ENCODE peak calls at places on chromosome 5, in ten cellular contexts. C is A549, J is esophagus muscularis mucosa, S is tibial nerve, F is uterus, K is sigmoid colon, I is IMR-90, N is HCT116, Y is stomach, A is K562. D is an unnamed sample.

GRCh38 chr5:58466939-58467338 is 7.1 kb upstream of the PLK2 start:
- DNase-seq in C (peak; percentile 70), J (no peak), S (no peak), F (no peak), K (no peak), I (peak; percentile 66), N (no peak), Y (peak; percentile 29), A (no peak), D (no peak)

GRCh38 chr5:124436294-124436693 is 310.1 kb downstream of the ZNF608 start:
- DNase-seq in C (no peak), J (no peak), S (no peak), F (no peak), K (no peak), I (peak; percentile 75), N (no peak), Y (no peak), A (no peak), D (no peak)

GRCh38 chr5:171342362-171343111 is 33.5 kb downstream of the TLX3 start:
- DNase-seq in C (peak; percentile 76), J (no peak), S (peak; percentile 47), F (no peak), K (no peak), I (peak; percentile 71), N (peak; percentile 64), Y (peak; percentile 40), A (peak; percentile 60), D (no peak)

GRCh38 chr5:59829389-59829788 is 64.1 kb downstream of the PDE4D start:
- DNase-seq in C (no peak), J (no peak), S (no peak), F (no peak), K (no peak), I (peak; percentile 79), N (no peak), Y (no peak), A (no peak), D (no peak)

GRCh38 chr5:173689713-173690360 is 73.4 kb upstream of the BOD1 start:
- DNase-seq in C (peak; percentile 48), J (no peak), S (no peak), F (no peak), K (no peak), I (no peak), N (no peak), Y (peak; percentile 59), A (no peak), D (peak; percentile 55)

GRCh38 chr5:138745268-138745667 is 8.0 kb upstream of the CTNNA1 start:
- DNase-seq in C (no peak), J (no peak), S (no peak), F (no peak), K (no peak), I (no peak), N (no peak), Y (no peak), A (no peak), D (no peak)

GRCh38 chr5:95962785-95963184 is 1.1 kb upstream of the ELL2 start:
- DNase-seq in C (peak; percentile 55), J (no peak), S (no peak), F (no peak), K (no peak), I (no peak), N (no peak), Y (no peak), A (no peak), D (peak; percentile 28)

GRCh38 chr5:140261403-140262171 is 41.3 kb downstream of the PFDN1 start:
- DNase-seq in C (peak; percentile 83), J (no peak), S (peak; percentile 67), F (peak; percentile 87), K (peak; percentile 88), I (peak; percentile 92), N (peak; percentile 79), Y (peak; percentile 88), A (peak; percentile 75), D (peak; percentile 73)

GRCh38 chr5:152912924-152913323 is 507.8 kb upstream of the NMUR2 start:
- DNase-seq in C (no peak), J (no peak), S (no peak), F (no peak), K (no peak), I (no peak), N (no peak), Y (no peak), A (no peak), D (no peak)

DNA sequence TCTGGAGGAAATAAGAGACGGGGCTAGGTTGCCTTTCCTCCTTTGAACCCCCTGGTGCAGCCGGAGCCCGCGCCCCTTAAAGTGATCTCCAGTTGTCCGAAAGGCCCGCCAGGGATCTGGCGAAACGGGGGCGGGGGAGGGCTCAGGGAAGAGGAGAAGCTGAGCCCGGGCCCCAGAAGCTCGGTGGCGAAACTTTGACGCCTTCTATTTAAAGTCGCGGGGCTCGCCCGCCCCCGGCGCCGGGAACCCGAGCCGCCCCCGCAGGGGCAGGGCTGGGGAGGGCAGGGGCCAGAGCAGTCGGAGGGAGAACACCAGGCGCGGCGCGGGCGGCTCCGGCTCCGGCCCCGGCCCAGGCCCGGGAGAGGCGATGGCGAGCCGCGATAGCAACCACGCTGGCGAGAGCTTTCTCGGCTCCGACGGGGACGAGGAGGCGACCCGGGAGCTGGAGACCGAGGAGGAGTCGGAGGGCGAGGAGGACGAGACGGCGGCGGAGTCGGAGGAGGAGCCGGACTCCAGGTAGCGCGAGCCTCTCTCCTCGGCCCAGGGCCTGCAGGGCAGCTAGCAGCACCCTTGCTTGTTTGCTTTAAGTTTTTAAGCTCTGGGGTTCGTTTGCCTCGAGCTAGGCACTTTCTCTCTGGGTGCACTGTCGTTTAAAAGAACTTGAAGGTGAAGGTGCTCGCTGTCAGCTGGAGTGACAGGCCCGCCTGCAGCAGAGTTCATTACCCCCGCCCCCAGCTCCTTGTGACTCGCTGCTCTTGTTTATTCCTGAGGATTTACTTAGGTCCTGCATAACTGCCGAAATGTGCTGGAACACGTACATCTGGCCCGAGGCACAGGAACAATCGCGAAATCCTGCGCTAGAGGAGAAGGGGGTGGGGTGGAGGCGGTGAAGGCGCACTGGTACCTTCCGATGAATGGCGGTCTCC is at the start of gene CMYA5:
- DNase-seq in C (no peak), J (no peak), S (peak; percentile 12), F (peak; percentile 74), K (peak; percentile 83), I (peak; percentile 33), N (no peak), Y (peak; percentile 28), A (no peak), D (peak; percentile 61)
- H3K4me3 ChIP-seq in C (no peak within 1 kb of the TSS), J (peak within 1 kb of the TSS; percentile 59), S (peak within 1 kb of the TSS; percentile 46), F (peak within 1 kb of the TSS; percentile 65), K (peak within 1 kb of the TSS; percentile 63), I (peak within 1 kb of the TSS; percentile 22), N (no peak within 1 kb of the TSS), Y (peak within 1 kb of the TSS; percentile 49), A (no peak within 1 kb of the TSS), D (peak within 1 kb of the TSS; percentile 50)

DNA sequence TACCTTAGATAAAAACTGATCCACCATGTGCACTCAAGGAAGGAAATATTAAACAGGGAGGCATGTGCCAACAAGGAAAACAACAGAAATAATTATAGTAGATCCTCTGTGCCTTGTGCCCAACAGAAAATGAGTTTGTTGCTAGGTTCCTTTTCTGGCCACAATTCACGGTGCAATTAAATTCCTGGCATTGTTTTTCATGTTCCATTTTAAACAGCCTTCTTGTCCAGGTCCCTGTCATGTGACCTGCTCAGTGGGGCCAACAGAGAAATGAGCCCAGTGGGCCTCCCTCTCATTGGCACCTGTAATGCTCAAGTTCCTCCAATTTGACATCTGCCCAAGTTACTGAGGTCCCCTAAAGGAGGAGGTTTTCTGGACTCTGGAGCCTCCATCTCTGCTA is 56.5 kb downstream of the SPOCK1 start:
- DNase-seq in C (no peak), J (peak; percentile 45), S (no peak), F (no peak), K (no peak), I (no peak), N (no peak), Y (no peak), A (no peak), D (no peak)
- TF ChIP-seq CTCF in C (no peak), J (no peak), S (no peak), F (no peak), K (no peak), I (no peak), N (no peak), Y (no peak), A (no peak), D (no peak)

GRCh38 chr5:160166069-160166972 is 47.1 kb upstream of the PWWP2A start:
- DNase-seq in C (no peak), J (no peak), S (no peak), F (no peak), K (no peak), I (no peak), N (no peak), Y (no peak), A (no peak), D (no peak)

GRCh38 chr5:160162910-160163309 is 43.7 kb upstream of the PWWP2A start:
- DNase-seq in C (no peak), J (no peak), S (no peak), F (no peak), K (no peak), I (no peak), N (no peak), Y (no peak), A (no peak), D (no peak)

GRCh38 chr5:160167623-160168165 is 48.4 kb upstream of the PWWP2A start:
- DNase-seq in C (no peak), J (no peak), S (no peak), F (no peak), K (no peak), I (no peak), N (no peak), Y (no peak), A (peak; percentile 4), D (peak; percentile 6)

GRCh38 chr5:160166973-160167622 is 47.8 kb upstream of the PWWP2A start:
- DNase-seq in C (no peak), J (no peak), S (no peak), F (no peak), K (no peak), I (no peak), N (no peak), Y (no peak), A (peak; percentile 1), D (no peak)

GRCh38 chr5:160165137-160166068 is 46.2 kb upstream of the PWWP2A start:
- DNase-seq in C (peak; percentile 95), J (no peak), S (peak; percentile 79), F (peak; percentile 90), K (peak; percentile 95), I (peak; percentile 98), N (peak; percentile 95), Y (peak; percentile 89), A (peak; percentile 10), D (peak; percentile 67)
- TF ChIP-seq POLR2A in C (peak; percentile 42), J (no peak), S (peak; percentile 40), F (no peak), K (no peak), I (peak; percentile 82), N (peak; percentile 37), Y (no peak), A (no peak), D (no peak)

DNA sequence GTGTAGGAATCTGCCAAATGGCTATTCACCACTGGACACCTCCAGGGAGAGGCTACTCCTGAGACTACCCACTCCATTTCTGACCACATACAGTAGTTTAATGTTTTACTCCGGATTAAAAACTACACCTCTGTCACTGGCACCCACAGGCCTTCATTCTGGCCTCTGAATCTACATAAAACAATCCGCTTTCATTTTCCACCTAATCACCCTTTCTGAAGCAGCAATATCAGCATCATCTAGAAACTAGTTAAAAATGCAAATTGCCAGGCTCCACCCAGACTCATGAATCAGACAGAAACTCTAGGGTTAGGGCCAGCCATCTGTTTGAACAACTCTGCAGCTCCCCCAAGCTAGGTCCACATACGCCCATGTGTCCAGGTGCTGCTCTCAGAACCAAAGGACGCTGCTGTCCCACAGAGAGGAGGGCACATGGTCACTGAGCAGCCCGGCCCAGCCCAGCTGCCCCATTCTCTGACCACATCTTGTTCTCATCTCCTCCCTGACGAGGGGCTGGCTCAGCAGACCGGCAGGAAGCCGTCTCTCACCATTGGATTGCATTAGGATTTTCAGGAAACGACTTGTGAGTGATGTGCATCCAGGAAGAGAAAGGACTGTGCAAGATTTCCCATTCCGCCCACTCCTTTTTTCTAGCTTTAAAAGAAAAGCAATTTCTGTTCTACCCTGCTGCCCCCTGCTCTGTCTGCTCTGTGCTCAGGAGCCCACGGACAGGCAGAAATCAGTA is 34.7 kb downstream of the ADAM19 start:
- DNase-seq in C (no peak), J (no peak), S (no peak), F (peak; percentile 39), K (peak; percentile 82), I (peak; percentile 84), N (no peak), Y (peak; percentile 39), A (no peak), D (no peak)
- H3K4me3 ChIP-seq in C (no peak overlapping the region), J (peak overlapping the region; percentile 6), S (peak overlapping the region; percentile 32), F (peak overlapping the region; percentile 1), K (peak overlapping the region; percentile 7), I (no peak overlapping the region), N (no peak overlapping the region), Y (no peak overlapping the region), A (no peak overlapping the region), D (no peak overlapping the region)